ENCODE peak calls at places on chromosomes 1 and 21, in ten cellular contexts. M is fibroblast of lung; P is neuronal stem cell; Q is activated CD4-positive, alpha-beta T cell treated with anti-CD3 and anti-CD28 coated beads for 36 hours; Y is NCI-H510A treated with DMSO at 0.1 percent for 48 hours; T is iPS-NIHi11; H is retina; S is choroid plexus epithelial cell; K is Calu3; O is AG08396. W is an unnamed sample.

GRCh38 chr1:240194120-240194519 is 102.4 kb downstream of the FMN2 start:
- DNase-seq in Q (no peak), T (no peak), M (peak; percentile 70), K (no peak), S (no peak), Y (no peak), O (peak; percentile 19), P (no peak), H (no peak), W (peak; percentile 16)

GRCh38 chr1:41649445-41650175 is 165.1 kb upstream of the EDN2 start:
- DNase-seq in Q (no peak), P (no peak), S (no peak), O (no peak), H (no peak), K (no peak), M (no peak), T (no peak), Y (no peak), W (no peak)

GRCh38 chr21:31075844-31076243 is 37.6 kb upstream of the KRTAP19-8 start:
- DNase-seq in M (no peak), O (no peak), Y (no peak), P (no peak), S (no peak), K (no peak), T (no peak), H (no peak), Q (no peak), W (no peak)

GRCh38 chr21:33078907-33079582 is 9.1 kb downstream of the OLIG1 start:
- DNase-seq in M (peak; percentile 53), Q (peak; percentile 48), O (peak; percentile 66), Y (peak; percentile 8), H (no peak), T (no peak), P (no peak), K (peak; percentile 72), S (peak; percentile 42), W (no peak)

GRCh38 chr1:22350171-22350961 is 101.3 kb upstream of the ZBTB40 start:
- DNase-seq in K (no peak), P (no peak), M (no peak), Y (no peak), O (no peak), H (peak; percentile 72), T (peak; percentile 68), S (no peak), Q (peak; percentile 27), W (no peak)

GRCh38 chr1:197862671-197863070 is 39.8 kb upstream of the C1orf53 start:
- DNase-seq in O (no peak), H (no peak), M (no peak), K (no peak), Q (no peak), T (no peak), Y (no peak), S (no peak), P (no peak), W (no peak)

GRCh38 chr1:235714205-235714897 is 64.8 kb upstream of the GNG4 start:
- DNase-seq in O (no peak), K (no peak), M (no peak), Q (no peak), H (no peak), T (no peak), P (no peak), Y (peak; percentile 82), S (no peak), W (no peak)

GRCh38 chr1:45994423-45994822 is 138.0 kb downstream of the PIK3R3 start:
- DNase-seq in M (no peak), H (no peak), K (no peak), O (no peak), Q (no peak), T (no peak), P (no peak), Y (no peak), S (no peak), W (no peak)

GRCh38 chr1:244665771-244666217 is 12.9 kb downstream of the DESI2 start:
- DNase-seq in T (no peak), H (no peak), Q (no peak), K (no peak), M (peak; percentile 22), P (no peak), Y (no peak), S (no peak), O (no peak), W (no peak)

GRCh38 chr1:56513095-56513494 is 66.3 kb downstream of the PLPP3 start:
- DNase-seq in M (no peak), S (no peak), K (no peak), P (no peak), T (no peak), Q (no peak), Y (no peak), H (no peak), O (no peak), W (no peak)

W was measured in fibroblast of the conjunctiva.